ENCODE peak calls at places on chromosomes 3 and 15, in seven cellular contexts. One of them, this sample, is unnamed.

GRCh38 chr3:15610083-15610482 is 8.5 kb downstream of the BTD start:
- DNase-seq in Kasumi-1: no peak
- DNase-seq in fibroblast of villous mesenchyme: peak
- DNase-seq in endodermal cell: no peak
- DNase-seq in activated CD4-positive, CD25-positive, alpha-beta regulatory T cell treated with anti-CD3 and anti-CD28 coated beads, Interleukin-2, amount 50 U/mL, for 72 hours: no peak
- DNase-seq in psoas muscle: peak
- DNase-seq in fibroblast of the aortic adventitia: peak
- DNase-seq in this sample: no peak

GRCh38 chr15:43280996-43281395 is 14.3 kb upstream of the TGM5 start:
- DNase-seq in Kasumi-1: no peak
- DNase-seq in fibroblast of villous mesenchyme: no peak
- DNase-seq in endodermal cell: no peak
- DNase-seq in activated CD4-positive, CD25-positive, alpha-beta regulatory T cell treated with anti-CD3 and anti-CD28 coated beads, Interleukin-2, amount 50 U/mL, for 72 hours: no peak
- DNase-seq in psoas muscle: no peak
- DNase-seq in fibroblast of the aortic adventitia: no peak
- DNase-seq in this sample: no peak

GRCh38 chr15:40942337-40942854 is 10.9 kb upstream of the CHAC1 start:
- DNase-seq in Kasumi-1: peak
- DNase-seq in fibroblast of villous mesenchyme: peak
- DNase-seq in endodermal cell: no peak
- DNase-seq in activated CD4-positive, CD25-positive, alpha-beta regulatory T cell treated with anti-CD3 and anti-CD28 coated beads, Interleukin-2, amount 50 U/mL, for 72 hours: no peak
- DNase-seq in psoas muscle: no peak
- DNase-seq in fibroblast of the aortic adventitia: peak
- DNase-seq in this sample: no peak

GRCh38 chr3:29185706-29186105 is 95.2 kb upstream of the RBMS3 start:
- DNase-seq in Kasumi-1: no peak
- DNase-seq in fibroblast of villous mesenchyme: no peak
- DNase-seq in endodermal cell: no peak
- DNase-seq in activated CD4-positive, CD25-positive, alpha-beta regulatory T cell treated with anti-CD3 and anti-CD28 coated beads, Interleukin-2, amount 50 U/mL, for 72 hours: no peak
- DNase-seq in psoas muscle: no peak
- DNase-seq in fibroblast of the aortic adventitia: no peak
- DNase-seq in this sample: no peak

GRCh38 chr3:128787256-128788253 is 61.6 kb downstream of the RAB7A start:
- DNase-seq in Kasumi-1: peak
- DNase-seq in fibroblast of villous mesenchyme: peak
- DNase-seq in endodermal cell: peak
- DNase-seq in activated CD4-positive, CD25-positive, alpha-beta regulatory T cell treated with anti-CD3 and anti-CD28 coated beads, Interleukin-2, amount 50 U/mL, for 72 hours: no peak
- DNase-seq in psoas muscle: no peak
- DNase-seq in fibroblast of the aortic adventitia: peak
- DNase-seq in this sample: no peak

GRCh38 chr3:168870892-168871291 is 775.2 kb upstream of the GOLIM4 start:
- DNase-seq in Kasumi-1: no peak
- DNase-seq in fibroblast of villous mesenchyme: no peak
- DNase-seq in endodermal cell: no peak
- DNase-seq in activated CD4-positive, CD25-positive, alpha-beta regulatory T cell treated with anti-CD3 and anti-CD28 coated beads, Interleukin-2, amount 50 U/mL, for 72 hours: no peak
- DNase-seq in psoas muscle: no peak
- DNase-seq in fibroblast of the aortic adventitia: peak
- DNase-seq in this sample: no peak

GRCh38 chr15:31447893-31448634 is 121.4 kb downstream of the KLF13 start:
- DNase-seq in Kasumi-1: no peak
- DNase-seq in fibroblast of villous mesenchyme: no peak
- DNase-seq in endodermal cell: no peak
- DNase-seq in activated CD4-positive, CD25-positive, alpha-beta regulatory T cell treated with anti-CD3 and anti-CD28 coated beads, Interleukin-2, amount 50 U/mL, for 72 hours: peak
- DNase-seq in psoas muscle: no peak
- DNase-seq in fibroblast of the aortic adventitia: no peak
- DNase-seq in this sample: no peak

GRCh38 chr3:9161811-9162210 is 87.6 kb downstream of the SRGAP3 start:
- DNase-seq in Kasumi-1: no peak
- DNase-seq in fibroblast of villous mesenchyme: no peak
- DNase-seq in endodermal cell: no peak
- DNase-seq in activated CD4-positive, CD25-positive, alpha-beta regulatory T cell treated with anti-CD3 and anti-CD28 coated beads, Interleukin-2, amount 50 U/mL, for 72 hours: no peak
- DNase-seq in psoas muscle: no peak
- DNase-seq in fibroblast of the aortic adventitia: no peak
- DNase-seq in this sample: no peak

GRCh38 chr3:24683511-24684384 is 189.1 kb upstream of the THRB start:
- DNase-seq in Kasumi-1: peak
- DNase-seq in fibroblast of villous mesenchyme: peak
- DNase-seq in endodermal cell: no peak
- DNase-seq in activated CD4-positive, CD25-positive, alpha-beta regulatory T cell treated with anti-CD3 and anti-CD28 coated beads, Interleukin-2, amount 50 U/mL, for 72 hours: no peak
- DNase-seq in psoas muscle: no peak
- DNase-seq in fibroblast of the aortic adventitia: peak
- DNase-seq in this sample: no peak

GRCh38 chr3:111069974-111070751 is 1.5 kb upstream of the NECTIN3 start:
- DNase-seq in Kasumi-1: no peak
- DNase-seq in fibroblast of villous mesenchyme: peak
- DNase-seq in endodermal cell: peak
- DNase-seq in activated CD4-positive, CD25-positive, alpha-beta regulatory T cell treated with anti-CD3 and anti-CD28 coated beads, Interleukin-2, amount 50 U/mL, for 72 hours: no peak
- DNase-seq in psoas muscle: peak
- DNase-seq in fibroblast of the aortic adventitia: no peak
- DNase-seq in this sample: peak

GRCh38 chr3:134527037-134527436 is 41.2 kb downstream of the CEP63 start:
- DNase-seq in Kasumi-1: peak
- DNase-seq in fibroblast of villous mesenchyme: no peak
- DNase-seq in endodermal cell: peak
- DNase-seq in activated CD4-positive, CD25-positive, alpha-beta regulatory T cell treated with anti-CD3 and anti-CD28 coated beads, Interleukin-2, amount 50 U/mL, for 72 hours: no peak
- DNase-seq in psoas muscle: no peak
- DNase-seq in fibroblast of the aortic adventitia: no peak
- DNase-seq in this sample: no peak

GRCh38 chr3:94069242-94069813 is 6.5 kb downstream of the NSUN3 start:
- DNase-seq in Kasumi-1: peak
- DNase-seq in fibroblast of villous mesenchyme: peak
- DNase-seq in endodermal cell: no peak
- DNase-seq in activated CD4-positive, CD25-positive, alpha-beta regulatory T cell treated with anti-CD3 and anti-CD28 coated beads, Interleukin-2, amount 50 U/mL, for 72 hours: no peak
- DNase-seq in psoas muscle: no peak
- DNase-seq in fibroblast of the aortic adventitia: peak
- DNase-seq in this sample: no peak

GRCh38 chr3:81339040-81339845 is 422.2 kb downstream of the GBE1 start:
- DNase-seq in Kasumi-1: peak
- DNase-seq in fibroblast of villous mesenchyme: peak
- DNase-seq in endodermal cell: no peak
- DNase-seq in activated CD4-positive, CD25-positive, alpha-beta regulatory T cell treated with anti-CD3 and anti-CD28 coated beads, Interleukin-2, amount 50 U/mL, for 72 hours: no peak
- DNase-seq in psoas muscle: no peak
- DNase-seq in fibroblast of the aortic adventitia: peak
- DNase-seq in this sample: no peak

GRCh38 chr15:40664909-40665308 is 30.1 kb upstream of the RAD51 start:
- DNase-seq in Kasumi-1: no peak
- DNase-seq in fibroblast of villous mesenchyme: no peak
- DNase-seq in endodermal cell: no peak
- DNase-seq in activated CD4-positive, CD25-positive, alpha-beta regulatory T cell treated with anti-CD3 and anti-CD28 coated beads, Interleukin-2, amount 50 U/mL, for 72 hours: no peak
- DNase-seq in psoas muscle: no peak
- DNase-seq in fibroblast of the aortic adventitia: no peak
- DNase-seq in this sample: no peak

GRCh38 chr3:143328459-143328858 is 208.9 kb downstream of the CHST2 start:
- DNase-seq in Kasumi-1: no peak
- DNase-seq in fibroblast of villous mesenchyme: no peak
- DNase-seq in endodermal cell: no peak
- DNase-seq in activated CD4-positive, CD25-positive, alpha-beta regulatory T cell treated with anti-CD3 and anti-CD28 coated beads, Interleukin-2, amount 50 U/mL, for 72 hours: no peak
- DNase-seq in psoas muscle: no peak
- DNase-seq in fibroblast of the aortic adventitia: no peak
- DNase-seq in this sample: no peak

GRCh38 chr3:43285644-43286043 is 696 bp upstream of the SNRK start:
- DNase-seq in Kasumi-1: no peak
- DNase-seq in fibroblast of villous mesenchyme: no peak
- DNase-seq in endodermal cell: peak
- DNase-seq in activated CD4-positive, CD25-positive, alpha-beta regulatory T cell treated with anti-CD3 and anti-CD28 coated beads, Interleukin-2, amount 50 U/mL, for 72 hours: no peak
- DNase-seq in psoas muscle: no peak
- DNase-seq in fibroblast of the aortic adventitia: no peak
- DNase-seq in this sample: no peak

GRCh38 chr15:90087454-90088154 is 14.7 kb downstream of the IDH2 start:
- DNase-seq in Kasumi-1: peak
- DNase-seq in fibroblast of villous mesenchyme: peak
- DNase-seq in endodermal cell: peak
- DNase-seq in activated CD4-positive, CD25-positive, alpha-beta regulatory T cell treated with anti-CD3 and anti-CD28 coated beads, Interleukin-2, amount 50 U/mL, for 72 hours: no peak
- DNase-seq in psoas muscle: peak
- DNase-seq in fibroblast of the aortic adventitia: peak
- DNase-seq in this sample: no peak

GRCh38 chr3:159200176-159200575 is 398.3 kb downstream of the MFSD1 start:
- DNase-seq in Kasumi-1: peak
- DNase-seq in fibroblast of villous mesenchyme: peak
- DNase-seq in endodermal cell: no peak
- DNase-seq in activated CD4-positive, CD25-positive, alpha-beta regulatory T cell treated with anti-CD3 and anti-CD28 coated beads, Interleukin-2, amount 50 U/mL, for 72 hours: no peak
- DNase-seq in psoas muscle: no peak
- DNase-seq in fibroblast of the aortic adventitia: peak
- DNase-seq in this sample: no peak

GRCh38 chr3:126422121-126422520 is 27.4 kb downstream of the CFAP100 start:
- DNase-seq in Kasumi-1: no peak
- DNase-seq in fibroblast of villous mesenchyme: no peak
- DNase-seq in endodermal cell: no peak
- DNase-seq in activated CD4-positive, CD25-positive, alpha-beta regulatory T cell treated with anti-CD3 and anti-CD28 coated beads, Interleukin-2, amount 50 U/mL, for 72 hours: no peak
- DNase-seq in psoas muscle: no peak
- DNase-seq in fibroblast of the aortic adventitia: no peak
- DNase-seq in this sample: no peak

GRCh38 chr15:47795864-47796263 is 78.6 kb downstream of the SEMA6D start:
- DNase-seq in Kasumi-1: no peak
- DNase-seq in fibroblast of villous mesenchyme: no peak
- DNase-seq in endodermal cell: no peak
- DNase-seq in activated CD4-positive, CD25-positive, alpha-beta regulatory T cell treated with anti-CD3 and anti-CD28 coated beads, Interleukin-2, amount 50 U/mL, for 72 hours: no peak
- DNase-seq in psoas muscle: no peak
- DNase-seq in fibroblast of the aortic adventitia: no peak
- DNase-seq in this sample: no peak

GRCh38 chr3:53806182-53807116 is 39.8 kb downstream of the CHDH start:
- DNase-seq in Kasumi-1: no peak
- DNase-seq in fibroblast of villous mesenchyme: peak
- DNase-seq in endodermal cell: peak
- DNase-seq in activated CD4-positive, CD25-positive, alpha-beta regulatory T cell treated with anti-CD3 and anti-CD28 coated beads, Interleukin-2, amount 50 U/mL, for 72 hours: no peak
- DNase-seq in psoas muscle: no peak
- DNase-seq in fibroblast of the aortic adventitia: peak
- DNase-seq in this sample: no peak

GRCh38 chr15:69313437-69314000 is 14.8 kb downstream of the PAQR5 start:
- DNase-seq in Kasumi-1: peak
- DNase-seq in fibroblast of villous mesenchyme: no peak
- DNase-seq in endodermal cell: no peak
- DNase-seq in activated CD4-positive, CD25-positive, alpha-beta regulatory T cell treated with anti-CD3 and anti-CD28 coated beads, Interleukin-2, amount 50 U/mL, for 72 hours: no peak
- DNase-seq in psoas muscle: no peak
- DNase-seq in fibroblast of the aortic adventitia: no peak
- DNase-seq in this sample: no peak

GRCh38 chr3:96294143-96294542 is 520.3 kb upstream of the EPHA6 start:
- DNase-seq in Kasumi-1: no peak
- DNase-seq in fibroblast of villous mesenchyme: no peak
- DNase-seq in endodermal cell: no peak
- DNase-seq in activated CD4-positive, CD25-positive, alpha-beta regulatory T cell treated with anti-CD3 and anti-CD28 coated beads, Interleukin-2, amount 50 U/mL, for 72 hours: no peak
- DNase-seq in psoas muscle: no peak
- DNase-seq in fibroblast of the aortic adventitia: no peak
- DNase-seq in this sample: no peak

GRCh38 chr3:160163259-160163878 is 61.9 kb upstream of the C3orf80 start:
- DNase-seq in Kasumi-1: peak
- DNase-seq in fibroblast of villous mesenchyme: peak
- DNase-seq in endodermal cell: no peak
- DNase-seq in activated CD4-positive, CD25-positive, alpha-beta regulatory T cell treated with anti-CD3 and anti-CD28 coated beads, Interleukin-2, amount 50 U/mL, for 72 hours: no peak
- DNase-seq in psoas muscle: no peak
- DNase-seq in fibroblast of the aortic adventitia: peak
- DNase-seq in this sample: no peak

GRCh38 chr3:131091768-131092167 is 65.1 kb downstream of the NEK11 start:
- DNase-seq in Kasumi-1: no peak
- DNase-seq in fibroblast of villous mesenchyme: peak
- DNase-seq in endodermal cell: peak
- DNase-seq in activated CD4-positive, CD25-positive, alpha-beta regulatory T cell treated with anti-CD3 and anti-CD28 coated beads, Interleukin-2, amount 50 U/mL, for 72 hours: no peak
- DNase-seq in psoas muscle: no peak
- DNase-seq in fibroblast of the aortic adventitia: no peak
- DNase-seq in this sample: no peak

GRCh38 chr15:50736823-50737222 is 28.7 kb downstream of the SPPL2A start:
- DNase-seq in Kasumi-1: no peak
- DNase-seq in fibroblast of villous mesenchyme: no peak
- DNase-seq in endodermal cell: no peak
- DNase-seq in activated CD4-positive, CD25-positive, alpha-beta regulatory T cell treated with anti-CD3 and anti-CD28 coated beads, Interleukin-2, amount 50 U/mL, for 72 hours: no peak
- DNase-seq in psoas muscle: no peak
- DNase-seq in fibroblast of the aortic adventitia: no peak
- DNase-seq in this sample: no peak

GRCh38 chr3:143171141-143171651 is 51.6 kb downstream of the CHST2 start:
- DNase-seq in Kasumi-1: peak
- DNase-seq in fibroblast of villous mesenchyme: peak
- DNase-seq in endodermal cell: no peak
- DNase-seq in activated CD4-positive, CD25-positive, alpha-beta regulatory T cell treated with anti-CD3 and anti-CD28 coated beads, Interleukin-2, amount 50 U/mL, for 72 hours: no peak
- DNase-seq in psoas muscle: no peak
- DNase-seq in fibroblast of the aortic adventitia: peak
- DNase-seq in this sample: no peak

GRCh38 chr15:90191795-90192494 is 9.2 kb upstream of the SEMA4B start:
- DNase-seq in Kasumi-1: peak
- DNase-seq in fibroblast of villous mesenchyme: peak
- DNase-seq in endodermal cell: no peak
- DNase-seq in activated CD4-positive, CD25-positive, alpha-beta regulatory T cell treated with anti-CD3 and anti-CD28 coated beads, Interleukin-2, amount 50 U/mL, for 72 hours: peak
- DNase-seq in psoas muscle: peak
- DNase-seq in fibroblast of the aortic adventitia: no peak
- DNase-seq in this sample: peak

GRCh38 chr15:39946862-39947261 is 12.9 kb downstream of the EIF2AK4 start:
- DNase-seq in Kasumi-1: no peak
- DNase-seq in fibroblast of villous mesenchyme: peak
- DNase-seq in endodermal cell: no peak
- DNase-seq in activated CD4-positive, CD25-positive, alpha-beta regulatory T cell treated with anti-CD3 and anti-CD28 coated beads, Interleukin-2, amount 50 U/mL, for 72 hours: no peak
- DNase-seq in psoas muscle: no peak
- DNase-seq in fibroblast of the aortic adventitia: peak
- DNase-seq in this sample: no peak

GRCh38 chr3:193116871-193117270 is 124.2 kb upstream of the PLAAT1 start:
- DNase-seq in Kasumi-1: no peak
- DNase-seq in fibroblast of villous mesenchyme: no peak
- DNase-seq in endodermal cell: no peak
- DNase-seq in activated CD4-positive, CD25-positive, alpha-beta regulatory T cell treated with anti-CD3 and anti-CD28 coated beads, Interleukin-2, amount 50 U/mL, for 72 hours: no peak
- DNase-seq in psoas muscle: no peak
- DNase-seq in fibroblast of the aortic adventitia: no peak
- DNase-seq in this sample: no peak

GRCh38 chr3:98462901-98463300 is at the start of gene OR5K1:
- DNase-seq in Kasumi-1: no peak
- DNase-seq in fibroblast of villous mesenchyme: no peak
- DNase-seq in endodermal cell: no peak
- DNase-seq in activated CD4-positive, CD25-positive, alpha-beta regulatory T cell treated with anti-CD3 and anti-CD28 coated beads, Interleukin-2, amount 50 U/mL, for 72 hours: no peak
- DNase-seq in psoas muscle: no peak
- DNase-seq in fibroblast of the aortic adventitia: no peak
- DNase-seq in this sample: no peak

GRCh38 chr15:99441871-99442267 is 123.9 kb upstream of the MEF2A start:
- DNase-seq in Kasumi-1: no peak
- DNase-seq in fibroblast of villous mesenchyme: no peak
- DNase-seq in endodermal cell: peak
- DNase-seq in activated CD4-positive, CD25-positive, alpha-beta regulatory T cell treated with anti-CD3 and anti-CD28 coated beads, Interleukin-2, amount 50 U/mL, for 72 hours: no peak
- DNase-seq in psoas muscle: no peak
- DNase-seq in fibroblast of the aortic adventitia: no peak
- DNase-seq in this sample: peak

GRCh38 chr3:66597316-66597863 is 96.6 kb upstream of the LRIG1 start:
- DNase-seq in Kasumi-1: no peak
- DNase-seq in fibroblast of villous mesenchyme: no peak
- DNase-seq in endodermal cell: no peak
- DNase-seq in activated CD4-positive, CD25-positive, alpha-beta regulatory T cell treated with anti-CD3 and anti-CD28 coated beads, Interleukin-2, amount 50 U/mL, for 72 hours: no peak
- DNase-seq in psoas muscle: no peak
- DNase-seq in fibroblast of the aortic adventitia: no peak
- DNase-seq in this sample: no peak

GRCh38 chr3:171415070-171415469 is 45.1 kb downstream of the TNIK start:
- DNase-seq in Kasumi-1: no peak
- DNase-seq in fibroblast of villous mesenchyme: peak
- DNase-seq in endodermal cell: no peak
- DNase-seq in activated CD4-positive, CD25-positive, alpha-beta regulatory T cell treated with anti-CD3 and anti-CD28 coated beads, Interleukin-2, amount 50 U/mL, for 72 hours: no peak
- DNase-seq in psoas muscle: no peak
- DNase-seq in fibroblast of the aortic adventitia: peak
- DNase-seq in this sample: no peak